ENCODE peak calls at places on chromosomes 1 and 21, in seven cellular contexts. C is kidney, B is spleen, G is heart right ventricle, R is A549, A is tibial nerve, F is uterus. E is an unnamed sample.
A peak's percentile ranks its signal among the peaks of the same experiment; 100 is the strongest.

GRCh38 chr1:37682334-37682987 is 9.9 kb upstream of the CDCA8 start:
- DNase-seq in C (no peak), B (peak; percentile 84), G (peak; percentile 46), R (peak; percentile 40), A (peak; percentile 72), F (peak; percentile 81), E (peak; percentile 84)

GRCh38 chr1:1115136-1115829 is 606 bp downstream of the C1orf159 start:
- DNase-seq in C (peak; percentile 90), B (no peak), G (peak; percentile 43), R (no peak), A (no peak), F (no peak), E (no peak)

GRCh38 chr1:208207388-208208131 is 36.6 kb downstream of the PLXNA2 start:
- DNase-seq in C (no peak), B (no peak), G (peak; percentile 40), R (no peak), A (no peak), F (peak; percentile 50), E (peak; percentile 90)

GRCh38 chr1:35708179-35708891 is 10.3 kb downstream of the C1orf216 start:
- DNase-seq in C (no peak), B (no peak), G (no peak), R (no peak), A (no peak), F (no peak), E (no peak)

GRCh38 chr1:27133990-27134389 is 20.9 kb downstream of the SLC9A1 start:
- DNase-seq in C (no peak), B (no peak), G (no peak), R (no peak), A (no peak), F (no peak), E (no peak)

GRCh38 chr1:29688477-29689365 is 452.4 kb downstream of the PTPRU start:
- DNase-seq in C (peak; percentile 30), B (no peak), G (no peak), R (no peak), A (no peak), F (no peak), E (no peak)

GRCh38 chr1:246582301-246583055 is 16.2 kb downstream of the CNST start:
- DNase-seq in C (no peak), B (no peak), G (no peak), R (no peak), A (no peak), F (no peak), E (no peak)

GRCh38 chr1:51926171-51926812 is 47.8 kb upstream of the NRDC start:
- DNase-seq in C (no peak), B (no peak), G (no peak), R (no peak), A (no peak), F (no peak), E (no peak)

GRCh38 chr1:15401391-15402055 is 8.2 kb upstream of the EFHD2 start:
- DNase-seq in C (no peak), B (no peak), G (no peak), R (no peak), A (no peak), F (no peak), E (no peak)

GRCh38 chr1:116415200-116415698 is 42.2 kb downstream of the ATP1A1 start:
- DNase-seq in C (no peak), B (no peak), G (no peak), R (no peak), A (no peak), F (no peak), E (no peak)

GRCh38 chr1:110927484-110928075 is 36.1 kb downstream of the LRIF1 start:
- DNase-seq in C (no peak), B (no peak), G (no peak), R (no peak), A (no peak), F (no peak), E (no peak)

GRCh38 chr1:33120436-33121231 is 39.7 kb downstream of the AZIN2 start:
- DNase-seq in C (no peak), B (no peak), G (no peak), R (no peak), A (no peak), F (no peak), E (peak; percentile 44)

GRCh38 chr1:227889863-227890405 is 57.8 kb downstream of the WNT9A start:
- DNase-seq in C (peak; percentile 32), B (no peak), G (no peak), R (no peak), A (peak; percentile 12), F (no peak), E (peak; percentile 59)

GRCh38 chr1:218298398-218298797 is 13.3 kb downstream of the RRP15 start:
- DNase-seq in C (no peak), B (no peak), G (no peak), R (no peak), A (no peak), F (no peak), E (no peak)

GRCh38 chr1:21278208-21278861 is 11.9 kb downstream of the ECE1 start:
- DNase-seq in C (no peak), B (no peak), G (peak; percentile 50), R (no peak), A (peak; percentile 40), F (no peak), E (no peak)

GRCh38 chr1:174746024-174746808 is 253.5 kb upstream of the CACYBP start:
- DNase-seq in C (no peak), B (no peak), G (no peak), R (no peak), A (no peak), F (no peak), E (no peak)

GRCh38 chr1:236524142-236524891 is 535 bp downstream of the LGALS8 start:
- DNase-seq in C (no peak), B (no peak), G (no peak), R (peak; percentile 90), A (no peak), F (peak; percentile 49), E (no peak)

GRCh38 chr1:32307313-32307712 is 15.4 kb downstream of the HDAC1 start:
- DNase-seq in C (no peak), B (no peak), G (no peak), R (no peak), A (no peak), F (no peak), E (no peak)

GRCh38 chr1:33221385-33221758 is 34.9 kb upstream of the ZNF362 start:
- DNase-seq in C (no peak), B (no peak), G (no peak), R (no peak), A (no peak), F (no peak), E (no peak)

GRCh38 chr1:24769656-24770651 is 24.7 kb downstream of the CLIC4 start:
- DNase-seq in C (no peak), B (no peak), G (no peak), R (no peak), A (no peak), F (peak; percentile 69), E (no peak)

DNA sequence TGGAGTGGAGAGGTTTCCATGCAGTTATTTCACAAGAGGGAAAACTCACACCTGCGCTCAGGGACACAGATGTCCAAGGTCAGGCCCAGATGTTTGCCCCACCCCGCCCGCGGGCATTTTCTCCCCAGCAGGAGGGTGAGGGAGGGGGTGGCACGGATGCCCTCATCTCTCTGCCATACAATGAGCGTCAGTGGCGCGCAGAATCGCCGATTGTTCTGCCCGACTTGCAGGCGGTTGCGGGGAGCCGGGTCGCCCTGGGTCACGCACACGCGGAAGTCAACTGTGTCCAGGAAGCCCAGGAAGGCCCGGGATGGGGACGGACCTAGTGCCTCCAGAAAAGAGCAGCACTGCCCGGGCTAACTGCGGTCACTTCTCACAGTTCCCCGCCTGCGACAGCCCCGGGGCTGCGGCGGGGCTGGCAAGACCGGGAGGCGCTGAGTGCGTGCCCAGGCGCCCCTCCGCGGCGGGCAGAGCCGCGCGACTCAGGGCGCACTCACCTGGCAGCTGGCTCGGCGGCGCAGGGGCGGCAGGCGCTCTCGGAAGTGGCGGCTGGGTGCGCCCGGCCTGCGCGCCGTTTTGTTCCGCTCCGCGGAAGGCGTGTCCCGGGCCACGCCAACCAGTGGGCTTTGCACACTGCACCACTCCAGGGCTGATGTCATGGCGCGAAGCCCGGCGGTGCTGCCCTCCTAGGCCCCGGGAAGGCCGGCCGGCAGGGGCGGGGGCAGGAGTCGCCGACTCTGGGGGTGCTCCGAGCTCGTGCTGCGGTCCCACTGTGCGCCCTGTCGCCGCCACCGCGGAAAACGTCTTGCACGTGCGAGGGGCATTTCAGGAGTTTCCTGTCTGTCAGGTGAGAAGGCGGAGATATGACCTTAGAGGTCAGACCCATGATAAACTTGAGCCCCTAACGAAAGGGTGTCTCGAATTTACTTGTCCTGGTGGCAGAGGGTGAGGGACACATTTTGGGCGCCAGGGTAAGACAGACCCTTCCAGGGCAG is at the start of gene CSRP1:
- DNase-seq in C (peak; percentile 97), B (peak; percentile 97), G (peak; percentile 92), R (peak; percentile 98), A (peak; percentile 75), F (peak; percentile 92), E (peak; percentile 53)
- H3K4me1 ChIP-seq in C (peaks cover 25% of the 10 kb centered on the region), B (peaks cover 41% of the 10 kb centered on the region), G (peaks cover 69% of the 10 kb centered on the region), R (peaks cover 62% of the 10 kb centered on the region), A (peaks cover 56% of the 10 kb centered on the region), F (peaks cover 12% of the 10 kb centered on the region), E (peaks cover 33% of the 10 kb centered on the region)

DNA sequence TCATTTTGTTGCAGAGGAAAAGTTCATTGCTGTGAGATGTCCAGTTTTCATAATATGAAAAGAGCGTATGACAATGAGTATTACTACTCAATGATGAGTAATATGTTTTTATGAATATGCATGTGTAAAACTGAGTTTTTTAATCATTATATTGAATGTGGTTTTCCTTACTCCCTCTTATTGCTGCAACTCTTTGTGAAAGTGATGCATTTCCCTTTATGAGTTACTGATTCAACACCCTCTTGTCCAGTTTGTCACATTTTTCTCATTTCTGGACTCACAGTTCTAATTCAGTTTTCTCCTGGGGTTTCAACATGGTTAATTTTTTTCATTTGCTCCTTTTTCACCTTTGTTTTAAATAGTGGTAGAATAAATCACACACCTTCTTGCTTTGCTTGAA is 35.2 kb upstream of the KCNJ15 start:
- DNase-seq in C (no peak), B (no peak), G (no peak), R (no peak), A (no peak), F (no peak), E (no peak)
- H3K9me3 ChIP-seq in C (peaks cover 18% of the 10 kb centered on the region), B (peaks cover 60% of the 10 kb centered on the region), G (peaks cover 15% of the 10 kb centered on the region), R (peaks cover 56% of the 10 kb centered on the region), A (no peaks in the 10 kb centered on the region), F (no peaks in the 10 kb centered on the region), E (peaks cover 8% of the 10 kb centered on the region)

GRCh38 chr21:43301424-43302355 is 125.2 kb downstream of the SIK1 start:
- DNase-seq in C (peak; percentile 72), B (peak; percentile 69), G (no peak), R (no peak), A (no peak), F (no peak), E (no peak)

GRCh38 chr21:43297989-43298388 is 128.9 kb downstream of the SIK1 start:
- DNase-seq in C (peak; percentile 62), B (peak; percentile 69), G (no peak), R (no peak), A (no peak), F (no peak), E (no peak)

GRCh38 chr21:43300496-43301423 is 126.2 kb downstream of the SIK1 start:
- DNase-seq in C (peak; percentile 94), B (peak; percentile 70), G (peak; percentile 74), R (no peak), A (peak; percentile 47), F (no peak), E (no peak)

GRCh38 chr21:43298546-43299440 is 128.1 kb downstream of the SIK1 start:
- DNase-seq in C (peak; percentile 52), B (peak; percentile 68), G (no peak), R (no peak), A (no peak), F (no peak), E (no peak)

GRCh38 chr21:43299441-43300277 is 127.3 kb downstream of the SIK1 start:
- DNase-seq in C (peak; percentile 64), B (peak; percentile 74), G (no peak), R (no peak), A (peak; percentile 72), F (no peak), E (no peak)
- TF ChIP-seq CTCF in C (no peak), B (no peak), G (no peak), R (no peak), A (no peak), F (no peak), E (no peak)

GRCh38 chr1:3587133-3587733 is 24.1 kb downstream of the MEGF6 start:
- DNase-seq in C (no peak), B (no peak), G (no peak), R (peak; percentile 21), A (no peak), F (no peak), E (no peak)
- H3K4me1 ChIP-seq in C (no peaks in the 10 kb centered on the region), B (no peaks in the 10 kb centered on the region), G (peaks cover 16% of the 10 kb centered on the region), R (peaks cover 9% of the 10 kb centered on the region), A (no peaks in the 10 kb centered on the region), F (no peaks in the 10 kb centered on the region), E (no peaks in the 10 kb centered on the region)

E was measured in ascending aorta.